ENCODE peak calls at places on chromosomes 4 and X, in eight cellular contexts. Q, S, L, O, K, T, I and P are unnamed samples.

GRCh38 chrX:115214151-115214550 is 19.7 kb downstream of the LRCH2 start:
- DNase-seq in I (no peak), O (no peak), T (no peak), L (no peak), Q (no peak), S (no peak), K (no peak), P (peak)

GRCh38 chr4:128256539-128256938 is 31.1 kb downstream of the PGRMC2 start:
- DNase-seq in T (no peak), Q (no peak), O (no peak), S (no peak), I (no peak), K (no peak), L (no peak), P (no peak)

GRCh38 chr4:140031706-140032105 is 122.3 kb downstream of the MAML3 start:
- DNase-seq in T (no peak), S (no peak), O (no peak), Q (no peak), K (no peak), L (no peak), I (no peak), P (no peak)

GRCh38 chrX:112766774-112767173 is 73.9 kb downstream of the AMOT start:
- DNase-seq in L (no peak), K (no peak), Q (no peak), O (no peak), T (no peak), S (no peak), I (no peak), P (no peak)

GRCh38 chr4:175330652-175331051 is 412.5 kb downstream of the ADAM29 start:
- DNase-seq in I (no peak), K (no peak), L (no peak), T (no peak), O (no peak), S (no peak), Q (no peak), P (no peak)

GRCh38 chr4:76384052-76384451 is 36.9 kb downstream of the CCDC158 start:
- DNase-seq in L (no peak), T (no peak), O (no peak), Q (no peak), S (no peak), K (no peak), I (no peak), P (no peak)

GRCh38 chrX:97756879-97757278 is 873.2 kb downstream of the RPA4 start:
- DNase-seq in K (no peak), L (no peak), Q (no peak), S (no peak), T (no peak), I (no peak), O (no peak), P (no peak)

GRCh38 chr4:181550381-181550780 is 692.8 kb upstream of the TENM3 start:
- DNase-seq in Q (no peak), T (no peak), I (no peak), S (no peak), L (no peak), O (no peak), K (no peak), P (no peak)

GRCh38 chr4:129362685-129363274 is 266.8 kb downstream of the C4orf33 start:
- DNase-seq in K (peak), I (peak), L (peak), Q (peak), S (peak), O (peak), T (no peak), P (peak)

GRCh38 chr4:179893967-179894590 is 2349.1 kb upstream of the TENM3 start:
- DNase-seq in L (no peak), S (no peak), I (no peak), Q (no peak), T (no peak), K (no peak), O (no peak), P (no peak)

GRCh38 chr4:170750519-170750918 is 660.8 kb upstream of the AADAT start:
- DNase-seq in O (no peak), I (no peak), K (no peak), T (no peak), L (no peak), Q (no peak), S (no peak), P (no peak)

GRCh38 chr4:6641971-6642320 is 1.5 kb downstream of the MRFAP1 start:
- DNase-seq in L (no peak), K (no peak), T (no peak), Q (peak), S (no peak), I (no peak), O (no peak), P (no peak)

GRCh38 chr4:61500883-61501282 is 300.8 kb downstream of the ADGRL3 start:
- DNase-seq in S (no peak), T (no peak), Q (no peak), K (peak), I (peak), O (no peak), L (no peak), P (no peak)

GRCh38 chrX:8868070-8868795 is 67.0 kb upstream of the FAM9A start:
- DNase-seq in O (no peak), S (peak), K (no peak), I (no peak), T (no peak), L (no peak), Q (peak), P (no peak)

GRCh38 chr4:61511716-61512488 is 311.8 kb downstream of the ADGRL3 start:
- DNase-seq in K (no peak), I (no peak), O (no peak), L (no peak), S (peak), T (no peak), Q (peak), P (no peak)

GRCh38 chr4:175935016-175935661 is 123.1 kb upstream of the GPM6A start:
- DNase-seq in K (no peak), I (no peak), O (peak), L (no peak), Q (no peak), T (no peak), S (no peak), P (no peak)

GRCh38 chrX:72352786-72353185 is 47.1 kb upstream of the CITED1 start:
- DNase-seq in Q (no peak), O (no peak), S (no peak), I (no peak), T (no peak), L (no peak), K (no peak), P (no peak)

GRCh38 chr4:149914521-149915115 is 99.0 kb upstream of the IQCM start:
- DNase-seq in K (peak), O (peak), I (peak), L (peak), S (no peak), T (no peak), Q (peak), P (peak)

GRCh38 chr4:73208376-73208775 is 50.2 kb downstream of the ANKRD17 start:
- DNase-seq in L (no peak), S (peak), K (no peak), O (no peak), I (no peak), Q (peak), T (no peak), P (no peak)

GRCh38 chrX:40975951-40976350 is 109.3 kb upstream of the USP9X start:
- DNase-seq in I (no peak), O (no peak), S (no peak), K (no peak), Q (no peak), L (no peak), T (no peak), P (no peak)

GRCh38 chrX:32582729-32583128 is 628.6 kb downstream of the DMD start:
- DNase-seq in I (no peak), T (no peak), L (no peak), O (no peak), S (no peak), Q (no peak), K (no peak), P (no peak)

GRCh38 chr4:130559268-130559667 is 1463.3 kb downstream of the C4orf33 start:
- DNase-seq in L (no peak), S (no peak), T (no peak), O (no peak), I (no peak), Q (no peak), K (no peak), P (no peak)